ENCODE peak calls at places on chromosomes 3 and 15, in five cellular contexts. T, B, L, U and K are unnamed samples.

GRCh38 chr3:195196266-195196665 is 74.7 kb downstream of the XXYLT1 start:
- DNase-seq in T (no peak), B (peak), L (no peak), U (no peak), K (no peak)

GRCh38 chr3:193767353-193768068 is 174.5 kb downstream of the OPA1 start:
- DNase-seq in T (no peak), B (peak), L (no peak), U (no peak), K (no peak)

GRCh38 chr3:23712656-23713559 is 92.8 kb upstream of the UBE2E1 start:
- DNase-seq in T (no peak), B (peak), L (peak), U (no peak), K (peak)

GRCh38 chr3:142226474-142226873 is 1.1 kb upstream of the GK5 start:
- DNase-seq in T (no peak), B (no peak), L (no peak), U (no peak), K (no peak)

GRCh38 chr3:48070030-48070429 is 53.8 kb upstream of the MAP4 start:
- DNase-seq in T (no peak), B (no peak), L (no peak), U (no peak), K (no peak)

GRCh38 chr3:48110463-48110862 is 77.8 kb downstream of the CDC25A start:
- DNase-seq in T (no peak), B (no peak), L (no peak), U (no peak), K (no peak)

GRCh38 chr3:125647318-125648014 is 52.2 kb upstream of the OSBPL11 start:
- DNase-seq in T (peak), B (no peak), L (peak), U (no peak), K (peak)

GRCh38 chr3:153242900-153243299 is 80.9 kb downstream of the RAP2B start:
- DNase-seq in T (no peak), B (no peak), L (no peak), U (no peak), K (no peak)

GRCh38 chr15:65962187-65962586 is 92.9 kb downstream of the RAB11A start:
- DNase-seq in T (no peak), B (peak), L (no peak), U (no peak), K (peak)

GRCh38 chr3:49353022-49353421 is 5.1 kb downstream of the GPX1 start:
- DNase-seq in T (no peak), B (no peak), L (peak), U (no peak), K (no peak)

GRCh38 chr3:9732080-9732752 is 681 bp downstream of the BRPF1 start:
- DNase-seq in T (no peak), B (peak), L (no peak), U (peak), K (peak)

GRCh38 chr3:128550471-128551126 is 57.6 kb upstream of the GATA2 start:
- DNase-seq in T (no peak), B (no peak), L (no peak), U (no peak), K (no peak)

GRCh38 chr3:58299839-58300516 is 6.1 kb upstream of the RPP14 start:
- DNase-seq in T (no peak), B (no peak), L (peak), U (no peak), K (peak)

GRCh38 chr15:101614001-101614585 is 38.1 kb downstream of the TM2D3 start:
- DNase-seq in T (no peak), B (no peak), L (no peak), U (no peak), K (no peak)

GRCh38 chr3:181289306-181289705 is 299.8 kb upstream of the DNAJC19 start:
- DNase-seq in T (no peak), B (no peak), L (no peak), U (no peak), K (no peak)

GRCh38 chr3:114834175-114834940 is 312.7 kb downstream of the ZBTB20 start:
- DNase-seq in T (no peak), B (no peak), L (no peak), U (no peak), K (no peak)

GRCh38 chr15:34782901-34783300 is 12.4 kb downstream of the ACTC1 start:
- DNase-seq in T (no peak), B (no peak), L (no peak), U (no peak), K (no peak)

GRCh38 chr15:40323239-40323952 is at the start of gene INAFM2:
- DNase-seq in T (peak), B (peak), L (peak), U (peak), K (peak)

GRCh38 chr3:185207931-185208746 is 45.7 kb downstream of the EHHADH start:
- DNase-seq in T (no peak), B (no peak), L (no peak), U (peak), K (no peak)

GRCh38 chr3:62995142-62995541 is 119.9 kb upstream of the CADPS start:
- DNase-seq in T (no peak), B (no peak), L (no peak), U (no peak), K (no peak)

GRCh38 chr3:14297784-14298236 is 104.6 kb upstream of the SLC6A6 start:
- DNase-seq in T (peak), B (peak), L (no peak), U (no peak), K (no peak)

DNA sequence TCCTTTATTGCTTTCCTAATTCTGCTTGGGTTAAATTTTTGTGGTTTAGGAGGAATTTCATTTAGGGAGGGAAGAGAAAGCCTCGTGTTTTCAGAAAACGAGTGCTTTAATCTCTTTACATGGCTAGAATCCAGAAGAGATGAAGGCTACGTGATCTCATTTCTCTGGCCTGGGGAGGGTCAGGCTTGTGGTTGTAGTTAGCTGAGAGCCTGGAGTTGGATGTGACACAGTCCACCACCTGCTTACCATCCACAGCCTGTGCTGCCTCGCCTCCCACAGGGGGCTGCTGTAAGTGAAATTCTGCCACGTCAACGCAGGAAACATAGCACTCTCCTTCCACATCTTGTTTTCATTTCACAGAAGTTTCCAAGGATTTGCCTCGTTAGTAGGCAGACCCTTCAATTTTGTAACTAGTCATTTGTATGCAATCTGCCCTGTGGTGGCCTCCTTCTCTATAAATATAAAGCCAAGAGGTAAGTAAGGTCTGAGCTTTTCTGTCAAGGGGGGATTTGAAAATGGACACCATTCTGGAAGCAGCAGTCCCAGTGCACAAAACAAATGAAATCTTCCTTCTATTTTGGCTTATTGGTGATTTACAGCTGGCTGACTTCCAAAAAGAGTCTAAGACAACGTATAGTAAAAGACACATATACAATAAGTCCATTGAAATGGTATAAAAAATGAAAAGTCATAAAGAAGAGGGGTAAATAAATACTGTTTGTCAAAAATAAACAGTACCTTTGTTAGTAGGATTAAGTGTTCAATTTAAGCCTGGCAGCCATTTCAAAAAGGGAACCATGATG is 3.4 kb downstream of the GXYLT2 start:
- DNase-seq in T (no peak), B (peak), L (peak), U (no peak), K (no peak)
- TF ChIP-seq CTCF in T (no peak), B (no peak), L (no peak), U (no peak), K (no peak)

GRCh38 chr3:83926291-83926690 is 1032.5 kb upstream of the CADM2 start:
- DNase-seq in T (no peak), B (no peak), L (no peak), U (no peak), K (no peak)

GRCh38 chr3:83928903-83929302 is 1029.9 kb upstream of the CADM2 start:
- DNase-seq in T (no peak), B (no peak), L (no peak), U (no peak), K (no peak)

DNA sequence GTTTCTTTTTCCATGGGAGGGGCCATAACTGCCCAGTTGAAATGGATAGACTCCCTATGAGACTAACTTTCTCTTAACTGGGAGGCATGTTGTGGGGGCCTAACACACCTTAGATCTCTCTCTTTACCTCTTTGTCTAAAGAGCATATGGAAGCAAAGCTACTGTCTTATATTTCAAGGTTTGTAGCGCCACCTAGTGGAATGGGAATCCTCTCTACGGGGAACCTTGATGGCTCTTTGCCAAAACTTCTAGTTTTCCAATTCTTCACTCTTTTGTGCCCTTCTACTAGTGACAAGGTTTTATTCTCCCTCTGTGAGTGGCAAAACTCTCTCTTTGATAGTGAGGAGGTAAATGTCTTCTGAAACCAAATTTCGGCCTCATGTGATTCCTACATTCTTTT is 1030.4 kb upstream of the CADM2 start:
- DNase-seq in T (no peak), B (peak), L (peak), U (no peak), K (no peak)
- TF ChIP-seq CTCF in T (no peak), B (no peak), L (peak), U (peak), K (no peak)

DNA sequence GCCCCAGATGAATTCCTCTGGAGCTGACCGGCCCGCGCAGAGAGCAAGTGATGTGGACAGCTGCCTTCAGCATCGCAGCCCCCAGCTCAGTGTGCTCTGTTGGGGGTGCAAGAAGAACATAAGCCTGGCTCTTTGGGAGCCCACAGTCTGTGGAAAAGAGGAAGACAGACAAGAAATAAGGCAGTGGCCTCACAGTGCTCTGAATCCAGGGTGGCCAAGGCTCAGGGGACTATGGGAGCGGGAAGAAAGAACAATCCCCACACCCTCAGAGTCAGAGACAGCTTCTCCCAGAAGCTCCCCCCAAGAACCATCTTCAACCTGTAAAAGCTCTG is 277 bp upstream of the HDDC3 start:
- DNase-seq in T (no peak), B (no peak), L (no peak), U (no peak), K (no peak)
- TF ChIP-seq CTCF in T (no peak), B (no peak), L (peak), U (no peak), K (peak)

GRCh38 chr3:172449468-172450149 is 1.4 kb upstream of the GHSR start:
- DNase-seq in T (no peak), B (peak), L (no peak), U (no peak), K (peak)
- TF ChIP-seq CTCF in T (no peak), B (no peak), L (no peak), U (no peak), K (no peak)

GRCh38 chr3:134039161-134039862 is 9.6 kb upstream of the SLCO2A1 start:
- DNase-seq in T (peak), B (no peak), L (no peak), U (no peak), K (peak)
- TF ChIP-seq CTCF in T (no peak), B (no peak), L (no peak), U (no peak), K (peak)

DNA sequence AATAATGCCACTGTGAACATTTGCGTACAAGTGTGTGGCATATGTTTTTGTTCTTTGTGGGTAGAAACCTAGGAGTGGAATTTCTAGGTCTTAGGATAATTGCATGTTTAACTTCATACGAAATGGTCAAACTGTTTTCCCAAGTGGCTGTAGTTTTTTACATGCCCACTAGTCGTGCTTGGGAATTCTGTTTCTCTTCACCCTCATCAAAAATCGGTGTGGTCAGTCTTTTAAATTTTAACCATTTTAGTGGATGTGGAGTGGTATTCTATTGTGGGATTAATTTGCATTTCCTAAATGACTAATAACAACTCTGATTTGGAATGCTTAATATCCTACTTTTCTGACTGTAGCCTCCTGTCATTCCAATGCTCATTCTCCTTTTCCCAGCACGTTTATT is 27.6 kb downstream of the ZFAND6 start:
- DNase-seq in T (no peak), B (no peak), L (no peak), U (no peak), K (no peak)
- TF ChIP-seq CTCF in T (no peak), B (no peak), L (no peak), U (no peak), K (no peak)

GRCh38 chr15:77650285-77650684 is 17.6 kb upstream of the LINGO1 start:
- DNase-seq in T (no peak), B (no peak), L (no peak), U (no peak), K (peak)
- TF ChIP-seq CTCF in T (no peak), B (no peak), L (peak), U (peak), K (no peak)

DNA sequence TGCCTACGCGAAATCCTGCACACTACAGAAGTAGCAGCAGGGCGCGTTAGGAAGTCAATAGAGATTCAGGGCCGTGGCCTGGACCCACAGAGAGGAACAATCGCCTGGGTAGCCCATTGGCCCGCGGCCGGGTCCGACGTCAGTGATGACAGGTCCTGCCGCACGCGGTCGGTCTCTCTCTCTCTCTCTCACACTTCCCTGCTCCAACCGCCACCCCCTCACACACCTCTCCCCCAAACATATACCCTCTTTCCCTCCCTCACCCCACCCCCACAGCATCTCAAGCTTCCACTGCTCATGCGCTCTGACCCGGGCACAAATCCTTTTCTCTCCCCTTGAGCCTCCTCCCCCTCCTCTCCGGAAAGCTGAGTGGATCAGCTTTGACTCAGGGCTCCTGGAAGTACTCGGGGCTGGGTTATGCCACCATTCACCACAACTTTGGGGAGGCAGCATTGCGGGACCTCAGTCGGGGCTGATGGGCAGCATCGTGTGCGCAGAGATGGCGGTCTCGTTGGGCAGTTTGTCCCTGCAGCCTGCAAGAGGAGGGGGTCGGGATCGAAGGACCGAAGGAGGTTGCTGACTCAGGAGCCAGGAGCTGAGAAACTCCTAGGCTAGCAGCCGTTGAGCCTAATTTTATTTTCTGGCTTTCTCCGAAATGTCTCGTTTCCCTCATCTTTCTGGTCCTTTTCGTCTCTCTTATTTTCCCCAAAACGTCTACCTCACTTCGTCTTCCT is 9.0 kb downstream of the ZIC4 start:
- DNase-seq in T (no peak), B (no peak), L (no peak), U (no peak), K (no peak)
- TF ChIP-seq CTCF in T (no peak), B (no peak), L (no peak), U (no peak), K (no peak)

GRCh38 chr15:41854443-41854842 is 15.8 kb downstream of the PLA2G4B start:
- DNase-seq in T (no peak), B (no peak), L (no peak), U (no peak), K (no peak)
- TF ChIP-seq CTCF in T (no peak), B (no peak), L (no peak), U (no peak), K (no peak)